ENCODE peak calls at places on chromosomes 16 and 17, in nine cellular contexts. W is kidney epithelial cell; A is activated effector memory CD4-positive, alpha-beta T cell treated with anti-CD3 and anti-CD28 coated beads, Interleukin-2, amount 50 U/mL, for 16 hours; M is HT-29; C is progenitor cell of endocrine pancreas; F is foreskin fibroblast; B is HT1080; P is WTC11; D is HTR-8/SVneo. I is an unnamed sample.
A peak's percentile ranks its signal among the peaks of the same experiment; 100 is the strongest.

GRCh38 chr16:66427451-66427860 is 361 bp downstream of the BEAN1 start:
- DNase-seq in W (no peak), A (no peak), M (no peak), C (no peak), F (no peak), B (no peak), P (peak; percentile 46), D (no peak), I (no peak)

GRCh38 chr16:85649411-85649977 is 36.4 kb downstream of the GSE1 start:
- DNase-seq in W (no peak), A (no peak), M (no peak), C (no peak), F (no peak), B (no peak), P (no peak), D (no peak), I (no peak)

GRCh38 chr16:25716186-25716585 is 24.4 kb downstream of the HS3ST4 start:
- DNase-seq in W (no peak), A (no peak), M (no peak), C (no peak), F (no peak), B (no peak), P (no peak), D (no peak), I (no peak)

GRCh38 chr17:2392252-2393183 is 8.3 kb downstream of the MNT start:
- DNase-seq in W (no peak), A (peak; percentile 99), M (peak; percentile 84), C (peak; percentile 93), F (peak; percentile 97), B (peak; percentile 91), P (peak; percentile 94), D (peak; percentile 94), I (peak; percentile 86)

GRCh38 chr16:28910046-28911031 is 14.7 kb downstream of the RABEP2 start:
- DNase-seq in W (no peak), A (no peak), M (no peak), C (no peak), F (no peak), B (peak; percentile 61), P (no peak), D (no peak), I (peak; percentile 75)

GRCh38 chr17:77374170-77374936 is 233.6 kb downstream of the SEC14L1 start:
- DNase-seq in W (no peak), A (peak; percentile 89), M (no peak), C (peak; percentile 73), F (peak; percentile 87), B (no peak), P (peak; percentile 86), D (peak; percentile 72), I (peak; percentile 59)

GRCh38 chr16:87273471-87274030 is 43.6 kb downstream of the C16orf95 start:
- DNase-seq in W (no peak), A (no peak), M (no peak), C (no peak), F (no peak), B (no peak), P (no peak), D (no peak), I (no peak)

GRCh38 chr17:970388-970768 is 9.2 kb downstream of the NXN start:
- DNase-seq in W (no peak), A (no peak), M (no peak), C (no peak), F (no peak), B (no peak), P (no peak), D (no peak), I (no peak)

GRCh38 chr16:84633622-84634021 is 14.7 kb upstream of the KLHL36 start:
- DNase-seq in W (no peak), A (no peak), M (no peak), C (no peak), F (no peak), B (no peak), P (no peak), D (no peak), I (peak; percentile 58)

GRCh38 chr17:72592242-72592966 is 471.6 kb downstream of the SOX9 start:
- DNase-seq in W (no peak), A (peak; percentile 84), M (peak; percentile 74), C (peak; percentile 81), F (peak; percentile 84), B (peak; percentile 64), P (peak; percentile 81), D (peak; percentile 98), I (no peak)

GRCh38 chr16:47927330-47927729 is 228.5 kb downstream of the ABCC12 start:
- DNase-seq in W (no peak), A (no peak), M (no peak), C (no peak), F (peak; percentile 8), B (peak; percentile 11), P (no peak), D (peak; percentile 10), I (no peak)

GRCh38 chr17:36980281-36980761 is 31.6 kb downstream of the AATF start:
- DNase-seq in W (no peak), A (no peak), M (peak; percentile 39), C (no peak), F (no peak), B (no peak), P (no peak), D (no peak), I (no peak)

GRCh38 chr16:57846078-57846697 is 43.9 kb upstream of the KIFC3 start:
- DNase-seq in W (no peak), A (no peak), M (no peak), C (no peak), F (no peak), B (no peak), P (peak; percentile 82), D (no peak), I (no peak)

GRCh38 chr17:2125013-2125535 is 70.2 kb downstream of the HIC1 start:
- DNase-seq in W (no peak), A (no peak), M (no peak), C (no peak), F (no peak), B (no peak), P (no peak), D (no peak), I (no peak)

GRCh38 chr17:83057793-83058477 is 21.5 kb upstream of the METRNL start:
- DNase-seq in W (no peak), A (peak; percentile 61), M (no peak), C (no peak), F (no peak), B (no peak), P (no peak), D (no peak), I (no peak)

GRCh38 chr16:66357523-66357928 is 9.0 kb upstream of the CDH5 start:
- DNase-seq in W (peak; percentile 63), A (no peak), M (peak; percentile 88), C (no peak), F (peak; percentile 56), B (peak; percentile 75), P (peak; percentile 47), D (peak; percentile 87), I (peak; percentile 39)

GRCh38 chr16:47058295-47059086 is 85.0 kb upstream of the DNAJA2 start:
- DNase-seq in W (no peak), A (peak; percentile 37), M (no peak), C (no peak), F (no peak), B (no peak), P (no peak), D (no peak), I (no peak)

GRCh38 chr16:86668136-86668535 is 89.8 kb downstream of the FOXL1 start:
- DNase-seq in W (no peak), A (no peak), M (no peak), C (no peak), F (peak; percentile 73), B (peak; percentile 11), P (peak; percentile 23), D (no peak), I (no peak)

GRCh38 chr17:31310260-31310659 is 3.6 kb downstream of the EVI2B start:
- DNase-seq in W (no peak), A (peak; percentile 81), M (no peak), C (no peak), F (no peak), B (no peak), P (no peak), D (no peak), I (no peak)

GRCh38 chr17:45364531-45365390 is 47.9 kb upstream of the MAP3K14 start:
- DNase-seq in W (no peak), A (peak; percentile 53), M (no peak), C (no peak), F (no peak), B (no peak), P (peak; percentile 79), D (no peak), I (no peak)

GRCh38 chr16:56199164-56199563 is 7.9 kb downstream of the GNAO1 start:
- DNase-seq in W (no peak), A (no peak), M (no peak), C (no peak), F (no peak), B (no peak), P (no peak), D (no peak), I (no peak)

GRCh38 chr17:47305302-47305923 is 18.3 kb upstream of the EFCAB13 start:
- DNase-seq in W (peak; percentile 90), A (no peak), M (no peak), C (no peak), F (peak; percentile 82), B (peak; percentile 95), P (no peak), D (peak; percentile 91), I (peak; percentile 81)

GRCh38 chr16:27638833-27639587 is 89.1 kb downstream of the KATNIP start:
- DNase-seq in W (no peak), A (no peak), M (no peak), C (no peak), F (no peak), B (no peak), P (no peak), D (no peak), I (no peak)

GRCh38 chr17:27457405-27457730 is 1.1 kb downstream of the KSR1 start:
- DNase-seq in W (no peak), A (no peak), M (no peak), C (no peak), F (no peak), B (no peak), P (no peak), D (no peak), I (no peak)

GRCh38 chr17:31156326-31156725 is 61.5 kb downstream of the NF1 start:
- DNase-seq in W (no peak), A (no peak), M (no peak), C (no peak), F (no peak), B (no peak), P (no peak), D (no peak), I (no peak)

GRCh38 chr17:31093866-31094599 is 744 bp upstream of the NF1 start:
- DNase-seq in W (no peak), A (no peak), M (no peak), C (no peak), F (no peak), B (no peak), P (no peak), D (peak; percentile 13), I (no peak)

GRCh38 chr17:39225974-39226683 is 384 bp upstream of the STAC2 start:
- DNase-seq in W (no peak), A (peak; percentile 78), M (no peak), C (peak; percentile 53), F (no peak), B (no peak), P (peak; percentile 98), D (peak; percentile 97), I (no peak)

GRCh38 chr16:70610273-70611223 is 35.8 kb upstream of the IL34 start:
- DNase-seq in W (no peak), A (no peak), M (peak; percentile 72), C (no peak), F (no peak), B (no peak), P (no peak), D (no peak), I (no peak)